ENCODE peak calls at places on chromosomes 5 and 9, in ten cellular contexts. O, Z, S, F, C, J, I, X, L and R are unnamed samples. For H3K4me1, the result is how much of the 10 kb centered on the place peaks cover.

GRCh38 chr9:78035369-78035993 is 3.9 kb upstream of the GNAQ start:
- DNase-seq in I (peak), L (peak), F (peak), O (peak), Z (no peak), J (no peak), S (peak), X (peak), C (peak), R (peak)

GRCh38 chr9:34560574-34561229 is 28.8 kb downstream of the CNTFR start:
- DNase-seq in L (no peak), J (no peak), X (no peak), I (no peak), S (no peak), C (peak), Z (peak), O (no peak), F (peak), R (no peak)

GRCh38 chr5:28766565-28767158 is 1728.3 kb upstream of the CDH9 start:
- DNase-seq in O (peak), C (no peak), F (no peak), J (no peak), L (no peak), Z (no peak), I (peak), S (no peak), X (peak), R (peak)

GRCh38 chr9:109182940-109183798 is 16.1 kb upstream of the FRRS1L start:
- DNase-seq in C (peak), Z (no peak), I (peak), L (peak), X (peak), S (peak), J (no peak), F (peak), O (peak), R (peak)

GRCh38 chr5:10595305-10595677 is 31.4 kb downstream of the ANKRD33B start:
- DNase-seq in I (no peak), Z (no peak), X (no peak), O (peak), J (no peak), F (no peak), C (no peak), L (no peak), S (no peak), R (no peak)

GRCh38 chr5:67341478-67341877 is 144.9 kb upstream of the CD180 start:
- DNase-seq in Z (no peak), J (no peak), I (no peak), C (no peak), L (no peak), S (no peak), X (no peak), O (no peak), F (no peak), R (peak)

GRCh38 chr9:79353856-79354520 is 217.8 kb upstream of the TLE4 start:
- DNase-seq in I (peak), O (peak), F (no peak), L (no peak), X (no peak), J (no peak), Z (no peak), S (no peak), C (no peak), R (no peak)

GRCh38 chr5:40052812-40053211 is 626.9 kb upstream of the PTGER4 start:
- DNase-seq in O (no peak), F (peak), X (no peak), Z (no peak), C (peak), I (peak), S (no peak), L (no peak), J (no peak), R (no peak)

GRCh38 chr5:169412858-169413257 is 111.9 kb upstream of the SLIT3 start:
- DNase-seq in J (no peak), F (no peak), X (no peak), O (no peak), S (no peak), L (no peak), I (no peak), Z (no peak), C (no peak), R (no peak)

GRCh38 chr5:87121315-87122170 is 146.1 kb upstream of the RASA1 start:
- DNase-seq in I (peak), S (no peak), O (peak), J (peak), F (no peak), C (peak), Z (no peak), L (no peak), X (no peak), R (no peak)

GRCh38 chr5:180120221-180121101 is 48.9 kb upstream of the RNF130 start:
- DNase-seq in J (no peak), X (no peak), Z (peak), I (no peak), C (no peak), O (no peak), L (no peak), S (no peak), F (no peak), R (no peak)

GRCh38 chr9:2493106-2493505 is 128.5 kb upstream of the VLDLR start:
- DNase-seq in O (peak), J (no peak), C (no peak), F (no peak), L (no peak), I (no peak), S (no peak), X (no peak), Z (no peak), R (no peak)

GRCh38 chr9:137302176-137303030 is at the start of gene NRARP:
- DNase-seq in X (peak), J (peak), I (peak), Z (peak), F (peak), O (peak), S (peak), L (peak), C (peak), R (peak)

GRCh38 chr5:119554597-119554996 is 74.8 kb upstream of the FAM170A start:
- DNase-seq in L (no peak), Z (no peak), S (no peak), O (no peak), I (no peak), F (no peak), X (no peak), J (no peak), C (no peak), R (no peak)

GRCh38 chr5:76737131-76737556 is 21.2 kb downstream of the F2R start:
- DNase-seq in C (no peak), Z (no peak), O (no peak), F (no peak), J (no peak), S (no peak), I (peak), L (no peak), X (no peak), R (no peak)

GRCh38 chr5:143506881-143507552 is 103.5 kb upstream of the NR3C1 start:
- DNase-seq in I (peak), X (no peak), L (peak), Z (no peak), O (peak), C (no peak), S (peak), F (no peak), J (no peak), R (no peak)

GRCh38 chr5:170844651-170845050 is 17.2 kb upstream of the RANBP17 start:
- DNase-seq in L (no peak), I (no peak), J (no peak), O (no peak), F (no peak), X (no peak), C (no peak), Z (no peak), S (no peak), R (no peak)
- TF ChIP-seq CTCF in L (no peak), I (no peak), J (no peak), O (no peak), F (no peak), X (no peak), C (no peak), Z (no peak), S (no peak), R (no peak)

GRCh38 chr9:100352727-100353505 is at the start of gene TEX10:
- DNase-seq in L (peak), J (peak), X (peak), O (peak), F (peak), I (peak), C (peak), S (peak), Z (peak), R (peak)

GRCh38 chr9:100351508-100351907 is 1.2 kb downstream of the TEX10 start:
- DNase-seq in S (no peak), X (no peak), O (no peak), L (no peak), J (no peak), F (no peak), Z (no peak), C (no peak), I (no peak), R (no peak)

GRCh38 chr9:100346836-100347235 is 5.9 kb downstream of the TEX10 start:
- DNase-seq in L (no peak), Z (no peak), I (no peak), J (no peak), F (no peak), O (peak), C (no peak), X (no peak), S (no peak), R (no peak)

GRCh38 chr9:100352201-100352726 is 478 bp downstream of the TEX10 start:
- DNase-seq in C (peak), S (peak), X (peak), J (peak), Z (peak), I (peak), L (peak), O (peak), F (peak), R (peak)

DNA sequence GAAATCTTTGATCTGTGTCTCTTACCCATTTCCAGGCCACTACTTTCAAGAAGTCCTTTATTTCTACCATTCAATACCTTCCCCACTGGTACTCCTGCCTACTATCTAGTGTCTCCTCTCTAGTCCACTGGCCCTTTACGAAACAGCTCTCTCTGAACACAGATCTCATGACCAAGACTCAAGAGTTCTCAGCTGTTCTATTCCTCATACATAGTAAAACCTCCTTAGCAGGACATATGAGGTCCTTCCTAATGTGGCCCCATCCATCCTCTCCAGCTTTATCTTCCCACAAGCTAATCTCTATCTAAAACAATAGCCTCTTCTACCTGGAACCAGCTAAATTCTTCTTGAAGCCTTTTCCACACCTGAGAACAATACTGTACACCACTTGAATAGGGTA is 2.6 kb downstream of the TEX10 start:
- DNase-seq in S (no peak), C (no peak), I (no peak), O (no peak), X (no peak), Z (no peak), L (no peak), J (no peak), F (no peak), R (no peak)
- H3K4me1 ChIP-seq in S (under half), C (under half), I (under half), O (under half), X (under half), Z (under half), L (under half), J (under half), F (under half), R (under half)

GRCh38 chr5:522899-523657 is 1.2 kb downstream of the SLC9A3 start:
- DNase-seq in X (peak), F (no peak), I (no peak), L (no peak), S (no peak), Z (no peak), J (no peak), O (no peak), C (peak), R (no peak)
- TF ChIP-seq CTCF in X (peak), F (no peak), I (no peak), L (no peak), S (no peak), Z (no peak), J (no peak), O (no peak), C (no peak), R (no peak)

DNA sequence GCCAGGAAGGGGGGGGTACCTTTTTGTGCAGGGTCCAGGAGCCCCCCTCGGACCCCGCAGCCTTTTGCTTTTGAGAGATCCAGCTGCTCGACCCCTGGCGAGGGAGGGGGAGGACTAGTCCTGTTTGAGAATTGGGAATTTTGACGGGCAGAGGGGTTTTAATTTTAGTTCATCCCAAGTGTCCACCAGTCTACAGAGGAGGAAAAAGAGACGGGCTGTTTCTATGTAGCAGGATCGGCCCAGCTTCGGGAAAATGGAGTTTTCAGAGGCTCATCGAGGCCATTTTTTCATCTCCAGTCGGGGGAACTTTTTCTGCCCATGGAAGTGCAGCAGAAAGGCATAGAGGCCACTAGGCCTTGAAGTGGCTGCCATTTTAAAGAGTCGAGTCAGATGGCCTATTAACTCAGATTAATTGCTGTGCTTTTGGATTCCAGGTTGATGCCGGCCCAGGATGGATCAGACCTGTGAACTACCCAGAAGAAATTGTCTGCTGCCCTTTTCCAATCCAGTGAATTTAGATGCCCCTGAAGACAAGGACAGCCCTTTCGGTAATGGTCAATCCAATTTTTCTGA is 1.2 kb downstream of the NSD1 start:
- DNase-seq in S (no peak), F (no peak), L (no peak), Z (no peak), J (no peak), I (no peak), O (no peak), C (no peak), X (no peak), R (no peak)
- H3K4me1 ChIP-seq in S (half or more), F (under half), L (under half), Z (under half), J (under half), I (under half), O (under half), C (under half), X (under half), R (under half)

GRCh38 chr9:459491-460444 is 245.1 kb downstream of the DOCK8 start:
- DNase-seq in S (no peak), X (no peak), Z (no peak), F (no peak), J (no peak), O (no peak), I (no peak), L (no peak), C (no peak), R (no peak)
- TF ChIP-seq CTCF in S (no peak), X (no peak), Z (no peak), F (no peak), J (no peak), O (no peak), I (no peak), L (no peak), C (no peak), R (no peak)

GRCh38 chr5:74966151-74967050 is 86.0 kb downstream of the GCNT4 start:
- DNase-seq in L (no peak), S (no peak), X (no peak), Z (no peak), O (peak), F (peak), J (no peak), C (peak), I (no peak), R (no peak)
- H3K4me1 ChIP-seq in L (under half), S (under half), X (under half), Z (under half), O (under half), F (under half), J (under half), C (under half), I (under half), R (under half)

GRCh38 chr5:112690605-112691340 is 46.9 kb upstream of the APC start:
- DNase-seq in L (no peak), I (no peak), X (no peak), F (no peak), J (no peak), S (no peak), Z (no peak), O (no peak), C (no peak), R (no peak)

GRCh38 chr5:112691341-112691685 is 46.4 kb upstream of the APC start:
- DNase-seq in L (no peak), I (no peak), O (no peak), C (no peak), J (no peak), S (no peak), X (no peak), F (no peak), Z (no peak), R (no peak)

GRCh38 chr5:112692472-112692871 is 45.2 kb upstream of the APC start:
- DNase-seq in J (no peak), I (no peak), C (no peak), Z (no peak), O (no peak), F (no peak), S (no peak), L (no peak), X (no peak), R (no peak)

GRCh38 chr5:112693301-112693700 is 44.4 kb upstream of the APC start:
- DNase-seq in O (no peak), C (no peak), L (no peak), Z (no peak), S (no peak), J (no peak), X (no peak), F (no peak), I (no peak), R (no peak)

DNA sequence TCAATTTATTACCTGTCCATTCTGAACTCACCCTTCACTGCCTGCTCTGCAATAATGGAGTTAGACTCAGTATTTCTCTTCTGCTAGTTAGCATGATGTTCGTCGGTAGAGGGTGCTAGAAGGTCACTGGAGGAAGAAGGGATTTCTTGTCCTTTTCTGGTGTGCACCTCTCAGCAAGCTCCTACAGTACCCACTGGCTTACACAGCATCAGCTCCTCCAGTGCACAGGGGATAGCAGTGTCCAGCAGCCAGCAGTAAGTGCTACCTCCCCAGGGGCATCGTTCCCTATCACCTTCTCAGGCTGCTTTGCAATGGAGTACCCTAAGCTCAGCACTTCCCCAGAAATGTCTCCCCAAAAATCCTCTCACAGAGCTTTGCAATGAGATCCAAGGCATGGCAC is 45.9 kb upstream of the APC start:
- DNase-seq in O (no peak), X (peak), L (no peak), S (peak), I (peak), C (no peak), J (no peak), Z (no peak), F (peak), R (peak)
- TF ChIP-seq CTCF in O (no peak), X (peak), L (no peak), S (peak), I (peak), C (no peak), J (no peak), Z (peak), F (peak), R (peak)

GRCh38 chr5:82917584-82917983 is 159.6 kb downstream of the TMEM167A start:
- DNase-seq in S (no peak), X (no peak), L (no peak), F (no peak), C (no peak), O (no peak), I (no peak), J (no peak), Z (no peak), R (no peak)

GRCh38 chr5:82910905-82911304 is 166.3 kb downstream of the TMEM167A start:
- DNase-seq in L (no peak), I (no peak), J (no peak), S (no peak), Z (no peak), F (no peak), O (peak), C (no peak), X (no peak), R (no peak)

GRCh38 chr5:82911902-82912301 is 165.3 kb downstream of the TMEM167A start:
- DNase-seq in Z (no peak), L (no peak), O (no peak), S (no peak), C (no peak), J (no peak), I (no peak), F (no peak), X (no peak), R (no peak)

GRCh38 chr5:82909816-82910215 is 167.4 kb downstream of the TMEM167A start:
- DNase-seq in O (no peak), J (no peak), I (no peak), C (no peak), S (no peak), X (no peak), L (no peak), Z (no peak), F (no peak), R (peak)

DNA sequence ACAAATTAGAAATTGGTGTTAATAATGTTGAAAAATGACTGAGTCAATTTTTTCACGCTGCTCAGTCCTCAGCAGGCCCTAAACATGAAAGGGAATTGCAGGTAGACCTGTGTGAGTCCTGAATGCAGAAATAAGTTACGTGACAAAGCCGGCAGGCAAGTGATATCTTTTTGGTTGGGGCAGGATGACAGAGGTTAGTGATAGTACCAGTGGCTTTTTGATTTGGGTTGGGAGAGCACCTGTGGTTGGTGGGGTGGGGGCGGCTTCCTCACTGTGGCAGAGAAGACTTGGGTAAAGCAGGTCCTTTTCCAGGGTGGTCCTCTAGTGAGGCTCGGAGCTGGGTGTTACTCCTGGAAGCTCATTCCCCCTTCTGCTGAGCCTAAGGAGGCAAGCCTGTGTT is 164.7 kb downstream of the TMEM167A start:
- DNase-seq in I (no peak), J (no peak), O (no peak), X (no peak), S (no peak), L (no peak), C (no peak), Z (no peak), F (no peak), R (no peak)
- H3K4me1 ChIP-seq in I (under half), J (under half), O (under half), X (under half), S (under half), L (under half), C (under half), Z (under half), F (under half), R (under half)

GRCh38 chr5:150045512-150045911 is 40.8 kb downstream of the CSF1R start:
- DNase-seq in L (no peak), S (no peak), J (no peak), F (no peak), Z (no peak), C (no peak), O (no peak), X (no peak), I (no peak), R (no peak)
- TF ChIP-seq CTCF in L (no peak), S (no peak), J (no peak), F (no peak), Z (no peak), C (peak), O (no peak), X (peak), I (no peak), R (peak)

GRCh38 chr9:5846080-5846479 is 13.2 kb upstream of the ERMP1 start:
- DNase-seq in I (no peak), S (no peak), L (no peak), F (no peak), X (no peak), C (no peak), O (no peak), Z (no peak), J (no peak), R (peak)
- H3K4me1 ChIP-seq in I (under half), S (under half), L (under half), F (under half), X (under half), C (under half), O (under half), Z (under half), J (half or more), R (under half)